ENCODE peak calls at places on chromosomes 4 and X, in seven cellular contexts. I is iris pigment epithelial cell; F is activated CD8-positive, alpha-beta T cell treated with anti-CD3 and anti-CD28 coated beads for 36 hours; R is MCF 10A; T is germinal center; O is 8988T; X is KG1. C is an unnamed sample.

GRCh38 chrX:109918753-109919152 is 84.2 kb upstream of the TMEM164 start:
- DNase-seq in R (no peak), O (no peak), T (no peak), I (peak), X (no peak), F (no peak), C (no peak)

GRCh38 chr4:7785017-7785416 is 154.6 kb downstream of the AFAP1 start:
- DNase-seq in X (no peak), R (no peak), T (no peak), F (no peak), O (no peak), I (peak), C (no peak)

GRCh38 chrX:40945366-40945713 is 139.9 kb upstream of the USP9X start:
- DNase-seq in T (no peak), I (peak), F (no peak), X (no peak), O (peak), R (peak), C (peak)

GRCh38 chr4:54085284-54085683 is 14.7 kb upstream of the GSX2 start:
- DNase-seq in X (no peak), O (no peak), T (no peak), R (peak), I (peak), F (no peak), C (no peak)

GRCh38 chr4:119729815-119730643 is 101.4 kb upstream of the PDE5A start:
- DNase-seq in R (peak), O (no peak), I (peak), T (no peak), X (no peak), F (no peak), C (no peak)

GRCh38 chr4:147327322-147327721 is 153.6 kb upstream of the EDNRA start:
- DNase-seq in T (no peak), O (no peak), I (no peak), X (no peak), R (no peak), F (no peak), C (no peak)

GRCh38 chr4:125714845-125715244 is 400.1 kb downstream of the FAT4 start:
- DNase-seq in I (no peak), F (no peak), X (no peak), O (no peak), T (no peak), R (no peak), C (no peak)

GRCh38 chrX:47380268-47380667 is 9.9 kb downstream of the ZNF157 start:
- DNase-seq in T (peak), F (peak), R (no peak), O (no peak), X (no peak), I (no peak), C (peak)

GRCh38 chr4:112840061-112840460 is 203.1 kb downstream of the LARP7 start:
- DNase-seq in O (no peak), T (no peak), X (no peak), I (peak), F (no peak), R (no peak), C (no peak)

GRCh38 chr4:175639346-175639745 is 172.7 kb downstream of the GPM6A start:
- DNase-seq in F (no peak), X (no peak), O (no peak), T (no peak), R (peak), I (no peak), C (no peak)

GRCh38 chr4:37385424-37385823 is 140.9 kb downstream of the NWD2 start:
- DNase-seq in O (no peak), F (no peak), I (no peak), X (no peak), T (no peak), R (no peak), C (no peak)

GRCh38 chrX:66042307-66043077 is 2.6 kb upstream of the VSIG4 start:
- DNase-seq in I (no peak), F (peak), T (no peak), R (no peak), X (no peak), O (no peak), C (peak)

GRCh38 chrX:153900806-153901752 is 3.4 kb upstream of the AVPR2 start:
- DNase-seq in O (peak), X (peak), F (peak), R (peak), I (peak), T (peak), C (peak)

GRCh38 chrX:23403849-23404248 is 69.2 kb downstream of the PTCHD1 start:
- DNase-seq in T (no peak), X (no peak), O (no peak), I (no peak), R (peak), F (no peak), C (no peak)

GRCh38 chrX:129360175-129360574 is 163.1 kb downstream of the SMARCA1 start:
- DNase-seq in X (no peak), I (peak), O (peak), R (peak), F (peak), T (peak), C (peak)

GRCh38 chr4:145216532-145216931 is 36.1 kb upstream of the OTUD4 start:
- DNase-seq in O (no peak), I (peak), T (peak), X (no peak), F (no peak), R (peak), C (no peak)

GRCh38 chrX:17521871-17522693 is 147.1 kb downstream of the NHS start:
- DNase-seq in T (no peak), X (no peak), F (no peak), O (peak), R (peak), I (peak), C (no peak)

GRCh38 chrX:39729834-39730670 is 367.7 kb downstream of the BCOR start:
- DNase-seq in O (no peak), I (no peak), X (no peak), T (no peak), R (no peak), F (no peak), C (no peak)

GRCh38 chr4:101217353-101218031 is 129.8 kb downstream of the PPP3CA start:
- DNase-seq in T (no peak), R (no peak), I (no peak), O (no peak), F (no peak), X (no peak), C (no peak)

GRCh38 chrX:17654116-17654515 is 83.2 kb upstream of the SCML1 start:
- DNase-seq in I (no peak), O (no peak), R (no peak), F (peak), X (no peak), T (no peak), C (no peak)

GRCh38 chrX:144219035-144219434 is 335.2 kb downstream of the UBE2NL start:
- DNase-seq in X (no peak), T (no peak), R (peak), O (no peak), F (no peak), I (no peak), C (no peak)

GRCh38 chr4:56102581-56102980 is 153.8 kb downstream of the CEP135 start:
- DNase-seq in T (no peak), F (no peak), I (no peak), O (no peak), X (no peak), R (no peak), C (no peak)

GRCh38 chrX:69179380-69179911 is 14.2 kb upstream of the PJA1 start:
- DNase-seq in F (no peak), O (no peak), R (no peak), T (no peak), I (no peak), X (no peak), C (no peak)

GRCh38 chr4:7315935-7316334 is 118.8 kb downstream of the PSAPL1 start:
- DNase-seq in X (no peak), O (no peak), R (no peak), F (no peak), I (no peak), T (no peak), C (no peak)

GRCh38 chr4:55277011-55277410 is 69.0 kb upstream of the SRD5A3 start:
- DNase-seq in R (no peak), X (no peak), T (no peak), I (no peak), F (no peak), O (no peak), C (no peak)

GRCh38 chrX:15672886-15673285 is 8.3 kb upstream of the CLTRN start:
- DNase-seq in F (no peak), R (no peak), T (no peak), X (no peak), I (no peak), O (no peak), C (no peak)

GRCh38 chrX:23694606-23695005 is 27.3 kb downstream of the PRDX4 start:
- DNase-seq in R (peak), X (no peak), T (peak), F (peak), O (peak), I (peak), C (peak)

GRCh38 chr4:69910016-69910782 is 20.7 kb upstream of the CSN1S1 start:
- DNase-seq in T (no peak), I (peak), F (no peak), X (no peak), R (peak), O (no peak), C (peak)

GRCh38 chrX:150568320-150569154 is at the start of gene MTM1:
- DNase-seq in X (peak), I (peak), F (peak), R (peak), T (peak), O (peak), C (peak)

GRCh38 chr4:65968873-65969272 is 298.6 kb upstream of the EPHA5 start:
- DNase-seq in R (no peak), T (no peak), X (no peak), I (peak), F (no peak), O (no peak), C (no peak)

GRCh38 chr4:182212211-182212761 is 30.9 kb upstream of the TENM3 start:
- DNase-seq in R (no peak), X (no peak), O (no peak), T (no peak), F (no peak), I (peak), C (no peak)

GRCh38 chr4:167986044-167986443 is 106.3 kb upstream of the ANXA10 start:
- DNase-seq in F (no peak), I (no peak), T (no peak), O (no peak), R (no peak), X (no peak), C (no peak)

GRCh38 chr4:37715889-37716402 is 29.8 kb upstream of the RELL1 start:
- DNase-seq in T (no peak), R (peak), O (no peak), F (peak), I (peak), X (no peak), C (peak)

GRCh38 chr4:150501019-150501727 is 80.8 kb upstream of the MAB21L2 start:
- DNase-seq in T (no peak), O (no peak), R (peak), X (no peak), I (peak), F (no peak), C (no peak)

C was measured in GM12878.